ENCODE peak calls at places on chromosomes 3 and 15, in ten cellular contexts. O is GM12878; B is esophagus muscularis mucosa; Q is adrenal gland; M is left ventricle myocardium inferior; I is Peyer's patch; E is effector memory CD4-positive, alpha-beta T cell; H is endodermal cell; X is fibroblast of lung; D is lower lobe of right lung. P is an unnamed sample. For H3K4me1, the result is how much of the 10 kb centered on the place peaks cover.

GRCh38 chr3:50365080-50365841 is 5.9 kb upstream of the TMEM115 start:
- DNase-seq in O (no peak), H (peak), D (peak), X (peak), Q (peak), M (peak), I (peak), E (peak), B (peak), P (peak)

GRCh38 chr3:43523454-43524053 is 98.3 kb downstream of the ANO10 start:
- DNase-seq in B (no peak), H (no peak), M (no peak), E (no peak), O (peak), I (no peak), D (no peak), Q (no peak), X (no peak), P (no peak)

GRCh38 chr3:41356775-41357174 is 157.5 kb downstream of the CTNNB1 start:
- DNase-seq in I (no peak), Q (no peak), O (no peak), E (no peak), B (no peak), H (no peak), X (no peak), D (no peak), M (no peak), P (no peak)

GRCh38 chr15:42037650-42038049 is 16.8 kb upstream of the PLA2G4E start:
- DNase-seq in O (no peak), M (no peak), H (peak), B (no peak), E (no peak), I (no peak), D (peak), X (no peak), Q (no peak), P (no peak)

GRCh38 chr15:99123706-99124451 is 19.0 kb downstream of the SYNM start:
- DNase-seq in Q (peak), D (peak), H (peak), X (peak), O (no peak), B (no peak), M (peak), E (no peak), I (peak), P (no peak)

GRCh38 chr3:89576417-89576816 is 469.0 kb downstream of the EPHA3 start:
- DNase-seq in O (no peak), E (no peak), Q (no peak), M (no peak), H (no peak), D (no peak), B (no peak), I (no peak), X (no peak), P (no peak)

GRCh38 chr3:180619723-180620122 is 17.8 kb downstream of the TTC14 start:
- DNase-seq in O (no peak), H (no peak), I (no peak), X (no peak), E (no peak), D (no peak), M (no peak), Q (no peak), B (no peak), P (no peak)

GRCh38 chr15:27576576-27576975 is 522.5 kb downstream of the OCA2 start:
- DNase-seq in D (no peak), Q (no peak), M (no peak), B (no peak), I (no peak), O (no peak), H (no peak), X (no peak), E (no peak), P (no peak)

GRCh38 chr15:52379395-52380111 is 83.9 kb upstream of the MYO5C start:
- DNase-seq in E (no peak), X (no peak), M (no peak), B (no peak), D (no peak), H (no peak), I (no peak), O (peak), Q (no peak), P (no peak)

DNA sequence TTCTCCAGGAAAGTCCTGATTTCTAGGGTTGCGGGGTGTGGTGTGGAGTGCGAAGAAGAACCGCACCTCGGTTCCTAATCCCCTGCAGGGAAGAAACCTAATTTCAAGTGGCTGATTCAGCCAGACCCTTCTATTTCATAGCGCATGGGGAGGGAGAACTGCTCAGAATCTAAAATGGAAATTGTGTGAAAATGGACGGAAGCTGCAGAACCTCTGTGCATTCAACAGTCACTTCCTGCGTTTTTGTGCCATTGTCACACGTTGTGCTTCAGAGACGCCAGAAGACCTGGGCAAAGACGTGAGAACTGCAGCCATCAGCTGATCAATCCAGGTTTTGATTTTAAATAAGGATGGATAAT is 1.2 kb downstream of the SIDT1 start:
- DNase-seq in M (no peak), H (no peak), B (no peak), I (peak), Q (no peak), D (no peak), X (no peak), O (no peak), E (no peak), P (peak)
- H3K4me3 ChIP-seq in M (peak), H (peak), B (peak), I (peak), Q (no peak), D (peak), X (peak), O (peak), E (peak), P (peak)

GRCh38 chr3:67848299-67848698 is 193.9 kb upstream of the SUCLG2 start:
- DNase-seq in Q (peak), B (no peak), O (no peak), I (no peak), E (no peak), X (no peak), D (no peak), M (no peak), H (no peak), P (no peak)

GRCh38 chr3:67854663-67855062 is 200.3 kb upstream of the SUCLG2 start:
- DNase-seq in H (no peak), M (no peak), X (no peak), E (no peak), O (no peak), D (no peak), I (no peak), Q (no peak), B (no peak), P (no peak)

GRCh38 chr3:67858492-67858891 is 204.1 kb upstream of the SUCLG2 start:
- DNase-seq in D (no peak), Q (no peak), E (no peak), H (no peak), B (no peak), X (no peak), O (no peak), I (no peak), M (no peak), P (no peak)

DNA sequence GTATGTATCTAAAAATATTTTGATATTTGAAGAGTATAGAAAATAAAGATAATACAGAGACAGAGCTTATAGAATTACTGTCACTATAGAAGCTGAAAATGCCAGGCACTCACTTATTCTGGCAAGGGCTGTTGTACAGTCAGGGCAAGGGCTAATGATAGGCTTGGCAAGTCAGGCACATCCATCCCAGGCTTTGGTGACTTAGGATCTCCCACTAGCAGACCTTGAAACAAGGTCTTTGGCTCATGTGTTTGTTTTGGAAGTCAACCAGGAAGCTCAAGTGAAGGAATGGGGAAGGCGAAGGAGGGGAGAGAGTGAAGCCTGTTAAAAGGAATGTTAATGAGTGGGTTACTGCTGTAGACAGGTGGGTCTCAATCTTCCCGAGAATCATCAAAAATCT is 199.1 kb upstream of the SUCLG2 start:
- DNase-seq in O (no peak), E (no peak), B (no peak), H (no peak), M (no peak), Q (no peak), I (no peak), D (no peak), X (no peak), P (no peak)
- H3K4me1 ChIP-seq in O (under half), E (under half), B (under half), H (under half), M (under half), Q (under half), I (under half), D (under half), X (under half), P (under half)

GRCh38 chr15:65213241-65213640 is 2.0 kb upstream of the CILP start:
- DNase-seq in D (no peak), M (no peak), I (no peak), X (no peak), B (no peak), O (no peak), Q (no peak), H (no peak), E (no peak), P (no peak)

GRCh38 chr15:65214010-65214409 is 2.7 kb upstream of the CILP start:
- DNase-seq in B (no peak), I (no peak), H (no peak), D (no peak), E (no peak), O (no peak), Q (no peak), M (no peak), X (no peak), P (no peak)

GRCh38 chr15:65212097-65212496 is 824 bp upstream of the CILP start:
- DNase-seq in B (no peak), H (peak), I (no peak), X (no peak), Q (no peak), E (no peak), M (no peak), O (no peak), D (no peak), P (no peak)

GRCh38 chr15:65209701-65210643 is 1.3 kb downstream of the CILP start:
- DNase-seq in E (no peak), D (no peak), X (peak), M (peak), Q (no peak), I (no peak), O (no peak), B (no peak), H (no peak), P (no peak)

DNA sequence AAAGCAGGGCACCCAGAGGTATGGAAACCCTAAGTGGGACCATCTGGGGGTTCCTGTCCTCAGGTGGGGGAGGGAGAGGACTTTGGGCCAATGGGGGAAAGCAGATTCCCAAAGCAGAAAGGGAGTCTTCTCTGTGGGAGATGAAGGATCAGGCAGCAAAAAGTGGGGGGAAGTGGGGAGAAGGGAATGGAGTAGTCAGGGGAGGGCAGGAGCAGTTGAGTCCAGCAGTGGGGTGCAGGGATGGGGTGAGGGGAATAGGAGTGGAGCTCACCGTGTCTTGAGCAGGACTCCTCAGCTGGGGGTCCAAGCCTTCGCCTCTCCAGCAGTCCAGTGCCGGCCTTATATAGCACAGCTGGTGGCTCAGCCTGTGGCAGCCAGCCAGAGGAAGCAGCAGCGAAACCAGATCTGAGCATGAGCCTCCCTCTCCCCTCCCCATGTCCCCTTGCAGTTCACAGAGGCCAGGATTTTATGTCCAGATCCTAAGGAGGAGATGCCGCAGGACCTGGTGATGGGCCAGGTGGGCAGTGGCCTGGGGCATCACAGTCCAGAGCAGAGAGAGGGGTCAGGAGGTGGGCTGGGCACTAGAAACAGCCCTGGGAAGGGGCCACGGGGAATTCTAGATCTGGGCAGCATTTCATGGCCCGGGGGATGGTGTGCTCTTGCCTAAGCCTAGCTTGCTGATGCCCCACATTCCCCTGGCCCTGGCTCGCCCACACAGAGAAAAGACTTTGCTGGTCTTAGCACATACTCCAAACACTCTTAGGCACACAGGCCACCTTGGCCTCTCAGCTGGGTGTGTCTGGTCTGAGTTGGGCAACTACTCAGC is at the start of gene CILP:
- DNase-seq in X (peak), I (peak), M (peak), B (no peak), D (no peak), E (no peak), Q (no peak), O (no peak), H (no peak), P (no peak)
- H3K27ac ChIP-seq in X (no peak), I (peak), M (peak), B (peak), D (peak), E (no peak), Q (no peak), O (no peak), H (no peak), P (no peak)

DNA sequence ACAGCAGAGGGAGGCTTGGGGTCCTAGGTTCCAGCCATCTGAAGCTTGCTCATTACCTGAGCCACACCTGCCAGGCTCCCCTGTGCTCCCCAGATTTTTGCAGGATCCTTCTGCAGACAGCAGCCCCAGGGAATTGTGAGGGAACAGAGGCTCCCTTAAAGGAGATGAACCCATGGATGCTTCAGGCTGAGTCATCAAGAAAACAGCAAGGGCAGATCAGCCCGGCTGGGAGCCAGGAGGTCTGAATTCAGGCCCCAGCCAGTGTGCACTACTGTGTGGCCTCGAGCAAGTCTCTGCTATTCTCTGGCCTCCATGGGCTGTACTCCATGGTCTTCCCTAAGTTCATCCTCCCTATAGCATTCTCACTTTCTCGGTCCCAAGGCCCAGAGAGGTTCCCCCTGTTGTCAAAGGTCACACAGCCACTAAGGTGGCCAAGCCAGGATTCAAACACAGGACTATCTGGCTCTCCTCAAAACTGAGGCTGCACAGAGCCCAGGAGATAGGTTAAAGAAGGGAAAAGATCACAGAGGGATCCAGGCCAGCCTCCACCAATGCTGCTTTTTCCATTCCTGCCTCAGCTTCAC is 21.0 kb upstream of the GRIP2 start:
- DNase-seq in B (no peak), O (no peak), I (no peak), X (no peak), Q (peak), E (no peak), M (no peak), H (no peak), D (no peak), P (no peak)
- H3K4me3 ChIP-seq in B (no peak), O (no peak), I (no peak), X (no peak), Q (no peak), E (no peak), M (no peak), H (no peak), D (no peak), P (no peak)

DNA sequence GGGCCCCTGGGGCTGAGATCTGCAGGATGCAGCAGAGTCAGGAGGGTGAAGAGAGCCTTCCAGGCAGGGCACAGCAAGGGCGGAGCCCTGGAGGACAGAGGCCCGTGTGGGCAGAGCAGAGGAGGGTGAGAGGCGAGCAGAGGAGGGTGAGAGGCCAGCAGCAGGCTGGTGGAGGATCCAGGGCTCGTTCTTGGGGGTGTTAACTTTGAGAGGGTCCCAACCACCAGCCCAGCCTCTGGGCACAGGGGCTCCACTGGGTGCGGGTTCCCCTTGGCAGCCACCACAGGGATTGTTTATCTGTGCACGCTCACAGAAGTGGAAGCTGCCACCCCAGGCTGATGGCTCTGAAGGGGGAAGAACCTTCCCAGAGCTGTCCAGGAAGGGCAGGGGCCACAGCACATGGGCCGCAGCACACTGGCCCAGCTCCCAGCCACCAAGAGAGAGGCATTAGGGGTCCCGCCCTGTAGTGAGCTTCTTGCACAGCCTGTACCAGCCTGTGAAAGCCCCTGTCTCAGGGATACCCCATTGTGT is 9.3 kb upstream of the PLXND1 start:
- DNase-seq in D (peak), O (no peak), Q (no peak), M (peak), I (no peak), X (no peak), E (no peak), B (no peak), H (no peak), P (no peak)
- H3K4me1 ChIP-seq in D (half or more), O (under half), Q (half or more), M (half or more), I (under half), X (under half), E (under half), B (half or more), H (under half), P (under half)

GRCh38 chr15:40340038-40340739 is 550 bp downstream of the CCDC9B start:
- DNase-seq in M (peak), I (peak), H (no peak), D (peak), X (peak), E (no peak), O (no peak), Q (peak), B (no peak), P (no peak)
- H3K27ac ChIP-seq in M (peak), I (peak), H (no peak), D (peak), X (peak), E (no peak), O (no peak), Q (peak), B (peak), P (no peak)

DNA sequence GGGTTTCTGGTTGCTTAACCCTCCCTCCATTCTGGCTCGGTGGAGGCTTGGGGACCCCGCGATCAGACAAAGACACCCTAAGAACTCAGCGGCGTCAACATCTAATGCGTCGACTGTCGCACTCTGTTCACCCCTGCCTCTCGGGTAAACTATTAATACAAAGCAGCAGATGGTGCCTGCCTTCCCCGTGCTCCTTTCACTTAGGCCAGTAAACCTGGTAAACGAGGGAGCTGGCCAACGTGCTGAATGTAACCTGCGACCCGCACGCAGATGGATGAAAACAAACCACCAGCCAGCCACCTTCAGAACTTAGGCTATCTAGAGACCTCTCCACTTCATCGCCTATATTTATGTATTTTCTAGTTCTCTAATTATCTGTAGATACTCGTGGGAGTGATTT is 848 bp upstream of the CADPS start:
- DNase-seq in D (peak), B (no peak), Q (peak), I (peak), M (peak), H (peak), O (no peak), E (no peak), X (peak), P (peak)
- H3K4me3 ChIP-seq in D (no peak), B (no peak), Q (no peak), I (no peak), M (peak), H (peak), O (no peak), E (no peak), X (peak), P (no peak)

P was measured in CD4-positive, CD25-positive, alpha-beta regulatory T cell.